ENCODE peak calls at places on chromosomes 16 and 17, in ten cellular contexts. K is coronary artery; P is CD8-positive, alpha-beta T cell; R is lung; Z is foreskin fibroblast; I is stomach; Y is GM23248; E is neuronal stem cell; L is fibroblast of pulmonary artery; D is ovary. J is an unnamed sample.

GRCh38 chr16:10930755-10931093 is 11.5 kb downstream of the DEXI start:
- DNase-seq in I (no peak), R (no peak), E (no peak), L (no peak), K (no peak), Y (no peak), P (no peak), D (no peak), Z (no peak), J (no peak)

GRCh38 chr17:40462343-40463121 is 19.3 kb downstream of the IGFBP4 start:
- DNase-seq in P (no peak), K (no peak), Y (no peak), L (peak), Z (no peak), R (no peak), E (no peak), D (peak), I (no peak), J (no peak)

GRCh38 chr17:9269350-9270035 is 248.2 kb downstream of the NTN1 start:
- DNase-seq in D (no peak), I (no peak), Y (no peak), L (no peak), R (no peak), P (no peak), Z (no peak), K (no peak), E (no peak), J (no peak)

GRCh38 chr16:82878466-82878865 is 251.7 kb downstream of the CDH13 start:
- DNase-seq in L (no peak), P (no peak), I (no peak), R (no peak), Y (no peak), E (no peak), Z (no peak), D (no peak), K (no peak), J (no peak)

GRCh38 chr17:15651001-15651582 is 31.6 kb upstream of the FBXW10B start:
- DNase-seq in K (peak), Z (no peak), P (no peak), D (no peak), E (no peak), L (no peak), I (no peak), Y (peak), R (no peak), J (no peak)

GRCh38 chr16:3580271-3580670 is 3.1 kb upstream of the NLRC3 start:
- DNase-seq in E (no peak), Z (peak), I (no peak), K (no peak), Y (no peak), P (no peak), D (no peak), L (no peak), R (no peak), J (peak)

GRCh38 chr17:11738151-11738550 is 139.9 kb downstream of the DNAH9 start:
- DNase-seq in I (no peak), Z (no peak), P (no peak), K (no peak), R (no peak), L (no peak), E (no peak), D (no peak), Y (no peak), J (no peak)

GRCh38 chr17:46061435-46061834 is 62.4 kb downstream of the STH start:
- DNase-seq in L (peak), I (no peak), D (no peak), E (no peak), R (no peak), Z (no peak), P (no peak), K (no peak), Y (peak), J (peak)

GRCh38 chr17:38510424-38511125 is 82.3 kb downstream of the ARHGAP23 start:
- DNase-seq in L (peak), Z (no peak), I (peak), E (peak), D (peak), R (no peak), Y (no peak), K (no peak), P (no peak), J (no peak)
- H3K4me3 ChIP-seq in L (no peak), Z (no peak), I (peak), E (no peak), D (no peak), R (no peak), Y (no peak), K (peak), P (no peak), J (no peak)

DNA sequence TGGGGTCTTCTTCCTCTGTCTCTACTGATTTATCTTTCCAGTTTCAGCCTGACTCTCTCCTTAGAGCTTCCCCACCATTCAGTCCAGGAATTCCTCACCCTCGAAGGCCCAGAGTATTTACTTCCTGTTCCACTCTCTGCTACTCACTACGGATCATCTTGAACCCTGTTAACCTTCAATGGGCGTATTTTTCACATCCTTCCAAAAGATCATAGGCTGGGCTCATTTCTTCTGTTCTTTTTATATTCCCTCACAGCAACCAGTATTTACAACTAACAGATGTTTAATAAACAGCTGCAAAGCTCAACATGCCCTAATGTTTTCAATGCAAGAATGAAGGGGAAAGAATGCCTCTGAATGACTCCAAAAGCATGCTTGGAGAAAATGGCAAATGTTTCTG is 175.0 kb downstream of the ZFHX3 start:
- DNase-seq in I (no peak), R (no peak), Z (no peak), L (no peak), Y (no peak), K (no peak), E (no peak), P (no peak), D (no peak), J (no peak)
- H3K4me3 ChIP-seq in I (no peak), R (no peak), Z (no peak), L (no peak), Y (no peak), K (no peak), E (no peak), P (no peak), D (no peak), J (no peak)

GRCh38 chr16:86508028-86508946 is 2.0 kb upstream of the FOXF1 start:
- DNase-seq in Y (peak), R (no peak), L (peak), D (no peak), K (no peak), P (no peak), I (no peak), Z (no peak), E (peak), J (no peak)
- H3K4me3 ChIP-seq in Y (peak), R (peak), L (peak), D (peak), K (peak), P (no peak), I (peak), Z (peak), E (no peak), J (no peak)

GRCh38 chr16:89277641-89278341 is 60.3 kb downstream of the ZNF778 start:
- DNase-seq in D (peak), R (no peak), P (no peak), Z (no peak), E (no peak), K (no peak), I (no peak), Y (no peak), L (no peak), J (no peak)

GRCh38 chr16:89278441-89279240 is 61.1 kb downstream of the ZNF778 start:
- DNase-seq in L (no peak), D (no peak), R (no peak), I (no peak), K (no peak), E (no peak), P (no peak), Z (no peak), Y (no peak), J (no peak)

GRCh38 chr16:89275837-89276720 is 58.6 kb downstream of the ZNF778 start:
- DNase-seq in Z (no peak), Y (no peak), L (no peak), P (no peak), D (peak), K (no peak), R (no peak), E (no peak), I (no peak), J (no peak)

GRCh38 chr16:89275284-89275584 is 57.7 kb downstream of the ZNF778 start:
- DNase-seq in D (no peak), R (no peak), Z (no peak), I (no peak), L (no peak), Y (no peak), E (no peak), K (no peak), P (no peak), J (no peak)

GRCh38 chr16:89277049-89277448 is 59.5 kb downstream of the ZNF778 start:
- DNase-seq in R (no peak), I (no peak), Y (no peak), D (no peak), Z (no peak), P (no peak), E (no peak), L (no peak), K (no peak), J (no peak)
- H3K4me3 ChIP-seq in R (no peak), I (no peak), Y (no peak), D (no peak), Z (no peak), P (no peak), E (no peak), L (no peak), K (no peak), J (no peak)

GRCh38 chr17:64772845-64773299 is 110.8 kb upstream of the SMURF2 start:
- DNase-seq in I (no peak), K (no peak), P (no peak), D (no peak), Z (no peak), Y (no peak), R (no peak), E (no peak), L (no peak), J (no peak)

GRCh38 chr17:64775701-64776570 is 113.8 kb upstream of the SMURF2 start:
- DNase-seq in K (no peak), E (no peak), L (no peak), I (no peak), Z (no peak), R (no peak), Y (peak), P (no peak), D (no peak), J (no peak)

GRCh38 chr17:64773386-64773835 is 111.3 kb upstream of the SMURF2 start:
- DNase-seq in L (no peak), Y (no peak), K (no peak), P (no peak), R (no peak), I (no peak), Z (no peak), E (no peak), D (no peak), J (no peak)

GRCh38 chr17:64774888-64775600 is 112.9 kb upstream of the SMURF2 start:
- DNase-seq in K (no peak), E (no peak), Z (no peak), Y (no peak), L (no peak), D (no peak), I (no peak), R (no peak), P (no peak), J (no peak)

GRCh38 chr17:64773836-64774761 is 112.0 kb upstream of the SMURF2 start:
- DNase-seq in K (no peak), I (peak), P (no peak), Z (peak), E (no peak), R (peak), D (no peak), Y (peak), L (peak), J (peak)
- H3K4me3 ChIP-seq in K (no peak), I (peak), P (no peak), Z (no peak), E (no peak), R (no peak), D (no peak), Y (no peak), L (no peak), J (no peak)

GRCh38 chr17:27984816-27985215 is 57.7 kb upstream of the NLK start:
- DNase-seq in L (no peak), Z (no peak), R (no peak), K (no peak), Y (no peak), D (no peak), I (no peak), P (no peak), E (no peak), J (no peak)
- H3K4me3 ChIP-seq in L (no peak), Z (no peak), R (no peak), K (no peak), Y (no peak), D (no peak), I (no peak), P (no peak), E (no peak), J (no peak)

GRCh38 chr17:63740464-63741181 is 976 bp downstream of the STRADA start:
- DNase-seq in I (no peak), D (no peak), R (no peak), Y (peak), Z (no peak), E (no peak), L (no peak), P (no peak), K (no peak), J (no peak)
- H3K4me3 ChIP-seq in I (peak), D (peak), R (peak), Y (peak), Z (peak), E (peak), L (peak), P (peak), K (peak), J (peak)

DNA sequence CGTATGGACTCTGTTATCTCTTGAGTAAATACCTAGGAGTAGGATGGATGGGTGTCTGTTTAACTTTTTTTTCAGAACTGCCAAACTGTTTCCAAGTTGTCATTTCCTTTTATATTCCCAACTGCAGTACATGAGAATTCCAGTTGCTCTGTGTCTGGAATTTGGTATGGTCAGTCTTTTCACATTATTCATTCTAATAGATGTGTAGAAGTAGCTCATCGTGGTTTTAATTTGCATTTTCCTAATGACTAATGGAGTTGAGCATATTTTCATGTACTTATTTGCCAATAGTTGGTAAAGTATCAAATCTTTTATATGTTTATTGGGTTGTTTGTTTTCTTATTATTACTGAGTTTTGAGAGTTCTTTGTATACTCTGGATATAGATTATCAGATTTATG is 27.0 kb downstream of the MRTFB start:
- DNase-seq in P (no peak), Z (no peak), K (no peak), E (no peak), Y (peak), I (no peak), D (no peak), L (no peak), R (no peak), J (no peak)
- H3K4me3 ChIP-seq in P (no peak), Z (no peak), K (no peak), E (no peak), Y (no peak), I (no peak), D (no peak), L (no peak), R (no peak), J (no peak)

GRCh38 chr17:18320301-18320700 is 5.2 kb downstream of the SMCR8 start:
- DNase-seq in Z (no peak), P (no peak), E (no peak), L (no peak), Y (no peak), D (no peak), K (no peak), I (no peak), R (no peak), J (no peak)
- H3K4me3 ChIP-seq in Z (no peak), P (no peak), E (no peak), L (no peak), Y (no peak), D (no peak), K (no peak), I (peak), R (no peak), J (no peak)

GRCh38 chr17:7046127-7046724 is 2.3 kb upstream of the SLC16A11 start:
- DNase-seq in P (peak), K (no peak), D (peak), Y (peak), E (no peak), L (no peak), Z (no peak), R (peak), I (peak), J (no peak)
- H3K4me3 ChIP-seq in P (peak), K (peak), D (peak), Y (no peak), E (peak), L (no peak), Z (no peak), R (no peak), I (peak), J (no peak)

J was measured in NB4.